ENCODE peak calls at places on chromosomes 1 and 21, in seven cellular contexts. D is mucosa of descending colon; N is NT2/D1; O is stimulated activated CD8-positive, alpha-beta memory T cell treated with anti-CD3 and anti-CD28 coated beads, Interleukin-4, amount 100 ng/mL, for 1 hour; Q is activated CD8-positive, alpha-beta memory T cell treated with anti-CD3 and anti-CD28 coated beads for 24 hours; Y is activated gamma-delta T cell treated with anti-CD3 and anti-CD28 coated beads, Interleukin-2, amount 50 U/mL, for 16 hours; A is T-cell. H is an unnamed sample.

GRCh38 chr21:28714795-28715464 is 277.7 kb downstream of the LTN1 start:
- DNase-seq in Q (no peak), Y (no peak), D (no peak), N (no peak), A (no peak), O (no peak), H (no peak)

GRCh38 chr1:24764848-24765247 is 19.6 kb downstream of the CLIC4 start:
- DNase-seq in N (no peak), Y (no peak), D (no peak), O (no peak), Q (no peak), A (no peak), H (no peak)

GRCh38 chr1:53544731-53545515 is 85.7 kb downstream of the DMRTB1 start:
- DNase-seq in Q (no peak), A (no peak), Y (no peak), D (peak), N (no peak), O (no peak), H (no peak)

GRCh38 chr1:112721966-112722524 is 6.9 kb upstream of the PPM1J start:
- DNase-seq in A (no peak), D (no peak), O (no peak), Y (no peak), N (no peak), Q (no peak), H (no peak)

GRCh38 chr1:54027848-54028247 is 9.9 kb upstream of the LDLRAD1 start:
- DNase-seq in Q (peak), Y (no peak), O (no peak), D (no peak), A (no peak), N (no peak), H (no peak)

GRCh38 chr1:12152106-12152891 is 14.5 kb upstream of the TNFRSF1B start:
- DNase-seq in Q (no peak), O (no peak), A (no peak), N (no peak), Y (no peak), D (no peak), H (no peak)

GRCh38 chr21:42855143-42855936 is 24.0 kb downstream of the WDR4 start:
- DNase-seq in Q (no peak), Y (no peak), O (no peak), D (no peak), N (no peak), A (no peak), H (no peak)

GRCh38 chr1:97364086-97364485 is 556.7 kb downstream of the DPYD start:
- DNase-seq in D (no peak), O (no peak), N (no peak), A (no peak), Y (no peak), Q (no peak), H (no peak)

GRCh38 chr1:247740721-247741120 is 2.3 kb downstream of the OR14K1 start:
- DNase-seq in D (no peak), N (no peak), A (no peak), Q (no peak), Y (no peak), O (no peak), H (no peak)

GRCh38 chr1:73593379-73593778 is 604.6 kb downstream of the LRRIQ3 start:
- DNase-seq in Y (no peak), Q (no peak), D (no peak), A (no peak), N (peak), O (no peak), H (no peak)

GRCh38 chr1:69175078-69175477 is 392.6 kb upstream of the LRRC7 start:
- DNase-seq in D (no peak), Q (no peak), A (no peak), O (no peak), N (no peak), Y (no peak), H (no peak)

GRCh38 chr1:87330201-87330953 is 1.7 kb downstream of the LMO4 start:
- DNase-seq in N (peak), D (peak), Y (no peak), A (no peak), O (no peak), Q (peak), H (peak)

GRCh38 chr1:111990026-111990877 is 784 bp upstream of the KCND3 start:
- DNase-seq in Q (no peak), Y (no peak), O (no peak), A (no peak), D (peak), N (no peak), H (no peak)

GRCh38 chr1:214076004-214076320 is 88.2 kb downstream of the PROX1 start:
- DNase-seq in D (no peak), A (no peak), Q (no peak), Y (no peak), N (no peak), O (no peak), H (no peak)

GRCh38 chr1:119048624-119049404 is 60.7 kb upstream of the TBX15 start:
- DNase-seq in Q (no peak), O (no peak), Y (no peak), D (no peak), A (no peak), N (no peak), H (no peak)

GRCh38 chr1:50633465-50633864 is 210.2 kb upstream of the DMRTA2 start:
- DNase-seq in O (no peak), Q (no peak), D (no peak), Y (no peak), N (no peak), A (no peak), H (no peak)

GRCh38 chr1:4711191-4711915 is 56.9 kb downstream of the AJAP1 start:
- DNase-seq in D (no peak), Y (no peak), N (peak), A (no peak), Q (no peak), O (no peak), H (no peak)

GRCh38 chr1:239810071-239810481 is 281.6 kb upstream of the FMN2 start:
- DNase-seq in O (no peak), Q (no peak), Y (no peak), A (no peak), D (no peak), N (peak), H (no peak)

GRCh38 chr1:205477759-205478247 is 22.0 kb upstream of the BLACAT1 start:
- DNase-seq in Q (no peak), N (no peak), D (peak), A (no peak), Y (no peak), O (no peak), H (no peak)

GRCh38 chr1:2180297-2181245 is 14.0 kb downstream of the FAAP20 start:
- DNase-seq in D (no peak), Q (no peak), A (no peak), O (no peak), Y (no peak), N (no peak), H (no peak)

GRCh38 chr1:11395616-11396015 is 83.3 kb upstream of the DISP3 start:
- DNase-seq in Q (no peak), A (no peak), O (no peak), D (no peak), N (no peak), Y (no peak), H (no peak)

GRCh38 chr1:16145988-16146887 is 9.6 kb downstream of the EPHA2 start:
- DNase-seq in N (peak), Y (no peak), D (peak), O (no peak), Q (no peak), A (no peak), H (no peak)

GRCh38 chr1:226973898-226974543 is 33.9 kb downstream of the COQ8A start:
- DNase-seq in Q (no peak), A (no peak), D (no peak), N (no peak), O (no peak), Y (no peak), H (no peak)